ENCODE peak calls at places on chromosomes 12 and 14, in four cellular contexts. B, Z, F and S are unnamed samples.

GRCh38 chr14:104598039-104598438 is 6.5 kb downstream of the TMEM179 start:
- DNase-seq in B (no peak), Z (no peak), F (peak), S (no peak)

GRCh38 chr12:25054076-25054782 is 105.3 kb upstream of the BCAT1 start:
- DNase-seq in B (no peak), Z (no peak), F (no peak), S (no peak)

GRCh38 chr14:106657460-106657859 is 1131.1 kb downstream of the TMEM121 start:
- DNase-seq in B (no peak), Z (no peak), F (peak), S (no peak)

GRCh38 chr14:95260537-95261440 is 58.9 kb downstream of the CLMN start:
- DNase-seq in B (no peak), Z (no peak), F (no peak), S (no peak)

GRCh38 chr12:62787023-62787422 is 147.9 kb downstream of the PPM1H start:
- DNase-seq in B (no peak), Z (no peak), F (no peak), S (no peak)

GRCh38 chr12:92927436-92928116 is 1.5 kb downstream of the EEA1 start:
- DNase-seq in B (peak), Z (peak), F (no peak), S (no peak)

GRCh38 chr14:37753459-37753858 is 158.0 kb downstream of the TTC6 start:
- DNase-seq in B (no peak), Z (no peak), F (no peak), S (no peak)

GRCh38 chr12:29889737-29890136 is 106.0 kb upstream of the TMTC1 start:
- DNase-seq in B (peak), Z (no peak), F (peak), S (peak)

GRCh38 chr14:24927809-24928208 is 122.1 kb downstream of the STXBP6 start:
- DNase-seq in B (no peak), Z (no peak), F (no peak), S (no peak)

GRCh38 chr12:2360630-2361170 is 307.9 kb downstream of the CACNA1C start:
- DNase-seq in B (peak), Z (peak), F (no peak), S (no peak)

GRCh38 chr14:68936980-68937379 is 42.1 kb downstream of the ACTN1 start:
- DNase-seq in B (no peak), Z (no peak), F (no peak), S (no peak)

GRCh38 chr12:53221203-53222076 is 10.6 kb downstream of the RARG start:
- DNase-seq in B (peak), Z (peak), F (peak), S (peak)

GRCh38 chr12:107560194-107560905 is 125.2 kb upstream of the PWP1 start:
- DNase-seq in B (peak), Z (no peak), F (no peak), S (peak)

GRCh38 chr14:23028800-23029199 is 5.9 kb downstream of the PSMB5 start:
- DNase-seq in B (no peak), Z (no peak), F (no peak), S (no peak)

GRCh38 chr12:5648692-5649338 is 216.9 kb downstream of the NTF3 start:
- DNase-seq in B (peak), Z (peak), F (no peak), S (peak)

GRCh38 chr14:103846569-103847438 is 571 bp downstream of the PPP1R13B start:
- DNase-seq in B (no peak), Z (no peak), F (peak), S (peak)

GRCh38 chr12:1907652-1908611 is 10.5 kb downstream of the CACNA2D4 start:
- DNase-seq in B (no peak), Z (peak), F (no peak), S (peak)

GRCh38 chr12:12503384-12504078 is 59.1 kb downstream of the DUSP16 start:
- DNase-seq in B (no peak), Z (no peak), F (no peak), S (peak)

GRCh38 chr14:92647499-92648279 is 100.7 kb downstream of the LGMN start:
- DNase-seq in B (no peak), Z (no peak), F (no peak), S (no peak)

GRCh38 chr14:104224516-104225281 is 86.3 kb downstream of the KIF26A start:
- DNase-seq in B (no peak), Z (peak), F (peak), S (peak)

GRCh38 chr14:72888636-72889201 is 5.2 kb downstream of the DPF3 start:
- DNase-seq in B (no peak), Z (no peak), F (no peak), S (no peak)

GRCh38 chr14:72887514-72887913 is 6.4 kb downstream of the DPF3 start:
- DNase-seq in B (no peak), Z (no peak), F (no peak), S (no peak)

GRCh38 chr14:72889366-72889765 is 4.5 kb downstream of the DPF3 start:
- DNase-seq in B (no peak), Z (no peak), F (no peak), S (no peak)

GRCh38 chr14:72891666-72892102 is 2.2 kb downstream of the DPF3 start:
- DNase-seq in B (no peak), Z (no peak), F (peak), S (no peak)

GRCh38 chr14:72888202-72888601 is 5.7 kb downstream of the DPF3 start:
- DNase-seq in B (no peak), Z (no peak), F (no peak), S (no peak)
- TF ChIP-seq FOXJ3 in B (no peak), Z (no peak), F (no peak), S (no peak)

DNA sequence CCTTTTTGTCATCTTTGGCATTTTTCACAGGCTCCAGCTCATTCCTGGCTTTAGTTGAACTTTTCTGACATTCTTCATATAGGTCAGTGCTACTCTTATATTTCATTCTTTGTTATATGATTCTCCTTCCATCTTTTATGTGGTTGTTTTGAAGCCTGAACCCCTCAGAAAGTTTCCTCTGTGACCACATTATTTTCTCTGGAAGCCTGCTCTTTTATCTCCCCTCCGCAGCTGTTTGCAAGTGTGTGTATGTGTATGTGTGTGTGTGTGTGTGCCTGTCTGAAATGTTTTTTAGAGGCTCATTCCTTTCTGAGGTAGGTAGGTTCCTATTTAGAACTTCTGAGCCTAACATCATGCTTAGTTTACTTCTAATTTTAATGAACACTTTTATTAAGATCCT is 47.6 kb downstream of the ANO4 start:
- DNase-seq in B (no peak), Z (peak), F (no peak), S (no peak)
- TF ChIP-seq FOXJ3 in B (no peak), Z (no peak), F (no peak), S (no peak)

GRCh38 chr12:116594325-116595038 is 35.3 kb downstream of the MAP1LC3B2 start:
- DNase-seq in B (no peak), Z (no peak), F (no peak), S (no peak)
- TF ChIP-seq FOXJ3 in B (no peak), Z (no peak), F (no peak), S (no peak)

GRCh38 chr14:63492391-63492790 is 50.8 kb downstream of the PPP2R5E start:
- DNase-seq in B (no peak), Z (no peak), F (no peak), S (no peak)
- TF ChIP-seq FOXJ3 in B (no peak), Z (no peak), F (no peak), S (no peak)

DNA sequence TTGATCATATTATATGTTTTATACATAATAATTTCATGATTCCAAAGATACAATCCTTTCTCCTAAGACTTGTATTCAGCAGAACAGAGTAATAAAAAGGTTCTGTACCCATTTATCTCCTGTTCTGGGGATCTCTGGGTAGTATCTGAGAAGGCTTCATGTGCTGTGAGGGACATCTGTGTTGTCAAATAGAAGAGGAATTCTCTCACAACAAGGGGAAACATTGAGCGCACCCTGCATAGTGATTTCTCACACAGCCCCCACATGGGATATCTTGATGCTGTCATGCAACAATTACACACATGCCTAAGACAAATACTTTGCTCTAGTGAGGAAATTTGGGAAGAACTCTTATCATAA is 101.8 kb upstream of the ATF1 start:
- DNase-seq in B (no peak), Z (no peak), F (no peak), S (no peak)
- TF ChIP-seq FOXJ3 in B (no peak), Z (no peak), F (no peak), S (no peak)

GRCh38 chr14:38994721-38995120 is 108.3 kb downstream of the SEC23A start:
- DNase-seq in B (no peak), Z (no peak), F (no peak), S (no peak)

GRCh38 chr14:38992067-38992835 is 110.8 kb downstream of the SEC23A start:
- DNase-seq in B (no peak), Z (no peak), F (no peak), S (no peak)

GRCh38 chr14:38987781-38988180 is 115.3 kb downstream of the SEC23A start:
- DNase-seq in B (no peak), Z (no peak), F (no peak), S (no peak)

GRCh38 chr14:38989917-38990546 is 113.0 kb downstream of the SEC23A start:
- DNase-seq in B (no peak), Z (no peak), F (no peak), S (no peak)
- TF ChIP-seq FOXJ3 in B (no peak), Z (no peak), F (no peak), S (no peak)

DNA sequence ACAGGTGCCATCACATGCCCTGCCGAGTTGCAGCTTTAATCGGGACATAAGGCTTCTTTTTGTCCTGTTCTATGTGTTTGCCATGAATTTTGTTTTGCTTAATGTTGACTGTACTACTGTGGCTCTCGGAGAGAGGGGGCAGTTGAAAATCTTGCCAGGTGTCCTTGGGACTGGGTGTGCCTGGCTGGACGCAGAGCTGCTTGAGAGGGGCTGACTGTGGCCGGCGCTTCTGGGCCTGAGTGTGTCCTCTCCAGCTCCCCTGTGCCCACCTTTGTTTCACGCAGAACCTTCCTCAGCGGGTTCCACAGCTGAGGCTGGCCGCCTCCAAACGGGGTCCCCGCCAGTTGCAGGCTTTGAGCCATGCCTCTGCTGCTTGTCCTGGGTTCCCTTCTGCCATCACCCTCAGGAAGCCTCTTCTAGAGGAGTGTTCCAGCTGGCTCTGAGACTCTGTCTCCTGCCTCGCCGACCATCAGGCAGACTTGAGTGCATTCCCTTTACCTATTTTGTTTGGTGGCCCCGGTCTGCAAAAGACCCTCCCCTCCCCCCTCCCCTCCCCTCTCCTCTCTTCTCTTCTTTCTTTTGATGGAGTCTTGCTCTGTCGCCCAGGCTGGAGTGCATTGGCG is 49.7 kb downstream of the DDX51 start:
- DNase-seq in B (no peak), Z (no peak), F (no peak), S (no peak)
- TF ChIP-seq FOXJ3 in B (no peak), Z (no peak), F (no peak), S (no peak)

GRCh38 chr12:65232490-65233077 is 45.9 kb upstream of the MSRB3 start:
- DNase-seq in B (no peak), Z (peak), F (peak), S (no peak)

DNA sequence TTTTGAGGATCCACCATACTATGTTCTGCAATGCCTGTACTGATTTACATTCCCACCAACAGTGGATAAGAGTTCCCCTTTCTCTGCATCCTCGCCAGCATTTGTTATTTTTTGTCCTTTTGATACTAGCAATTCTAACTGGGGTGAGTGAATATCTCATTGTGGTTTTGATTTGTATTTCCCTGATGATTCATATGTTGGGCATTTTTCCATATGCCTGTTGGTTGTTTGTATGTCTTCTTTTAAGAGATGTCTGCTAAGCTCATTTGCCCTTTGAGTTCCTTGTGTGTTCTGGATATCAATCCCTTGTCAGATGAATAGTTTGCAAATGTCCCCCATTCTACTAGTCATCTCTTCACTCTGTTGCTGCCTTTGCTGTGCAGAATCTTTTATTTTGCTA is 49.0 kb upstream of the MSRB3 start:
- DNase-seq in B (no peak), Z (no peak), F (no peak), S (no peak)
- TF ChIP-seq FOXJ3 in B (no peak), Z (no peak), F (no peak), S (no peak)

DNA sequence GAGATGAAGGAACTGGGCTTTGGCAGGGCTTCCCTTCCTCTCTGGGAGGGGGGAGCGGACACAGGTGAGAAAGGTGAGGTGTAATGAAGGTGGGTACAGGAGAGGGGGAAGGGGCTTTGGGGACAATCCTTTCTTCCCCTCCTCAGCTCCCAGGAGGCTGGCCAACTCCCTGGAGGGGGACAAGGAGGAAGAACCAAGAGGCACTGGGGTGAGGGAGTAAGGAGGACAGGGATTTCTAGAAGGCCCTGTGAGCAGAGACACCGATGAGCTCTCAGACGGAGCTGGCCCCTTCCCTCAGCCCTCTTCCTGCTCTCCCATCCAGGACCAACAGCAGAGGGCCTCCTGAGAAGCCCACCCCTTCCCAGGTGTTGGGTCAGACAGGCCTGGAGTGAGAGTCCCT is 53.4 kb downstream of the PLEKHG3 start:
- DNase-seq in B (no peak), Z (no peak), F (no peak), S (no peak)
- TF ChIP-seq FOXJ3 in B (no peak), Z (no peak), F (no peak), S (no peak)

GRCh38 chr14:89443002-89443660 is 26.1 kb upstream of the FOXN3 start:
- DNase-seq in B (no peak), Z (no peak), F (no peak), S (no peak)

GRCh38 chr14:89444536-89445125 is 27.6 kb upstream of the FOXN3 start:
- DNase-seq in B (no peak), Z (no peak), F (no peak), S (no peak)

GRCh38 chr14:89444044-89444443 is 27.0 kb upstream of the FOXN3 start:
- DNase-seq in B (no peak), Z (no peak), F (no peak), S (no peak)

GRCh38 chr14:89440997-89441909 is 24.2 kb upstream of the FOXN3 start:
- DNase-seq in B (no peak), Z (peak), F (no peak), S (peak)

DNA sequence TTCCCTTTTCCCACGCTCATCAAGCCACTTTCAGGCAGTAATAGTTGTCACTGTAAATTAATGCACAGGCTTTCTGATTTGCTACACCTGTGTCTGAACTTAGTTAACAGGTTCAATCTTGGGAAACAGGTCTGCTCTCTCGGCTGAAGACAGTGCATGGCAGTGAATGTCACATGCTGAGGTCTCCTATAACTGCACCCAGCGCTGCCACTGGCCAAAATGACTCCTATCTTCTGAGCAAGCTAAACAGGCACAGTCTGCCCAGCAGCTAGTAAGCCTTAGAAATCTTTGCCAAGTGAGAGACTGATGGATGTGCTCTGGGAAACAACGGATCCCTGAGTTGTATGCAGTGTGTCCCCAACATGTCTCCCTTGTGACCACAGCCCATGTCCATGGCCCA is 25.2 kb upstream of the FOXN3 start:
- DNase-seq in B (no peak), Z (no peak), F (no peak), S (no peak)
- TF ChIP-seq FOXJ3 in B (no peak), Z (no peak), F (no peak), S (no peak)